ENCODE peak calls at places on chromosomes 5 and 9, in seven cellular contexts. M, U, S, A, N, L and I are unnamed samples.

GRCh38 chr5:72433520-72433919 is 73.7 kb downstream of the ZNF366 start:
- DNase-seq in M (no peak), L (no peak), U (no peak), A (no peak), N (no peak), S (no peak), I (no peak)

GRCh38 chr5:159448-160172 is 31.7 kb upstream of the LRRC14B start:
- DNase-seq in M (no peak), U (no peak), N (no peak), A (peak; percentile 10), S (no peak), L (peak; percentile 42), I (no peak)

GRCh38 chr9:132069046-132069898 is 10.4 kb downstream of the MED27 start:
- DNase-seq in L (no peak), S (no peak), A (no peak), M (no peak), U (no peak), N (no peak), I (no peak)

GRCh38 chr5:13987843-13988464 is 43.5 kb upstream of the DNAH5 start:
- DNase-seq in L (peak; percentile 83), M (peak; percentile 58), N (peak; percentile 81), A (no peak), U (no peak), S (peak; percentile 37), I (no peak)

GRCh38 chr5:154046486-154046885 is 7.7 kb downstream of the MFAP3 start:
- DNase-seq in U (no peak), M (no peak), L (no peak), A (no peak), N (no peak), S (no peak), I (no peak)

GRCh38 chr5:96529559-96529958 is 96.5 kb upstream of the PCSK1 start:
- DNase-seq in U (no peak), N (no peak), S (no peak), L (no peak), M (no peak), A (no peak), I (no peak)

GRCh38 chr9:118091676-118092490 is 387.7 kb downstream of the TLR4 start:
- DNase-seq in N (no peak), L (no peak), M (no peak), A (no peak), U (no peak), S (no peak), I (no peak)

GRCh38 chr9:14031015-14031414 is 282.9 kb downstream of the NFIB start:
- DNase-seq in A (no peak), N (peak; percentile 68), M (no peak), S (no peak), L (peak; percentile 63), U (no peak), I (no peak)

GRCh38 chr9:78278177-78278777 is 18.6 kb upstream of the PSAT1 start:
- DNase-seq in U (no peak), M (no peak), N (no peak), L (no peak), S (no peak), A (no peak), I (no peak)

GRCh38 chr5:168314735-168315411 is 23.4 kb downstream of the WWC1 start:
- DNase-seq in M (peak; percentile 66), A (peak; percentile 59), L (peak; percentile 67), S (peak; percentile 88), U (peak; percentile 50), N (peak; percentile 59), I (no peak)

GRCh38 chr5:168315416-168315990 is 24.1 kb downstream of the WWC1 start:
- DNase-seq in N (no peak), L (peak; percentile 42), A (peak; percentile 59), S (no peak), U (no peak), M (no peak), I (no peak)

GRCh38 chr5:168317521-168318147 is 26.2 kb downstream of the WWC1 start:
- DNase-seq in M (no peak), L (no peak), A (no peak), U (no peak), N (no peak), S (no peak), I (no peak)

GRCh38 chr5:168317096-168317520 is 25.7 kb downstream of the WWC1 start:
- DNase-seq in L (no peak), N (no peak), U (no peak), A (peak; percentile 30), S (no peak), M (no peak), I (no peak)

GRCh38 chr5:168315991-168316578 is 24.6 kb downstream of the WWC1 start:
- DNase-seq in U (no peak), M (peak; percentile 84), A (peak; percentile 64), L (no peak), N (no peak), S (peak; percentile 76), I (no peak)
- H3K27ac ChIP-seq in U (peak overlapping the region; percentile 62), M (peak overlapping the region; percentile 78), A (no peak overlapping the region), L (peak overlapping the region; percentile 59), N (peak overlapping the region; percentile 45), S (peak overlapping the region; percentile 76), I (no peak overlapping the region)

DNA sequence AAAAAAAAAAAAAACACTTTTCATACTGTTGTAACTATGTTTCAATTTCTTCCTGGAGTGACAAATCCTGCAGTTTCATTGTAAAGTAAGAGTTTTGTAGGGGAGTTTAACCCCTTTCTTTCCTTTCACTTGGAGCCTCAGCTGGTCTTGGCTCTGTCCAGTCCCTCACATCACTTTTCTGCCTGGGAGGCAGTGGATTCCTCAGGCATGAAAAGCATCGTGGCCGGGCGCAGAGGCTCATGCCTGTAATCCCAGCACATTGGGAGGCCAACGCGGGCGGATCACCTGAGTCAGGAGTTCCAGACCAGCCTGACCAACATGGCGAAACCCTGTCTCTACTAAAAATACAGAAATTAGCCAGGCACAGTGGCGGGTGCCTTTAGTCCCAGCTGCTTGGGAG is 45.6 kb upstream of the MYO10 start:
- DNase-seq in N (no peak), A (no peak), M (no peak), S (no peak), U (no peak), L (no peak), I (no peak)
- H3K27ac ChIP-seq in N (no peak overlapping the region), A (no peak overlapping the region), M (no peak overlapping the region), S (no peak overlapping the region), U (no peak overlapping the region), L (no peak overlapping the region), I (no peak overlapping the region)

DNA sequence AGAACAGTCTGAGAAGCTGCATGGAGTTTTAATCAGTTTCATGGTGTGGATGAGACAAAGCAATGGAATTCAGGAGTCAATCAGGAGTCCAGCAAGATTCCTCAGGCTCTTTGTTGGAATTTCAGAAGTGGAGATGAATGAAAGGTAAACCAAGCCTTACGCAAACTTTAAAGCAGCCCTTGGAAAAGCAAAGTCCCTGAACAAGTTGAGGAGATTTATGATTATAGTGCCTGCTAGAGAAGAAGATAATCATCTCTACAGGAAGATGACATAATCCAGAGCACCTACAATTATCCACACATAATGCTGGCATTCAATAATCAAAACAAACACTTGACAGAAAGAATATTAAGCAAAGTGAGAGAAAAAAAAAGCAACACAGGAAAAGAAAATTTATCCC is 1380.1 kb upstream of the NUDT12 start:
- DNase-seq in U (no peak), A (no peak), N (no peak), M (no peak), S (no peak), L (no peak), I (no peak)
- H3K27ac ChIP-seq in U (no peak overlapping the region), A (no peak overlapping the region), N (no peak overlapping the region), M (no peak overlapping the region), S (no peak overlapping the region), L (peak overlapping the region; percentile 34), I (no peak overlapping the region)

DNA sequence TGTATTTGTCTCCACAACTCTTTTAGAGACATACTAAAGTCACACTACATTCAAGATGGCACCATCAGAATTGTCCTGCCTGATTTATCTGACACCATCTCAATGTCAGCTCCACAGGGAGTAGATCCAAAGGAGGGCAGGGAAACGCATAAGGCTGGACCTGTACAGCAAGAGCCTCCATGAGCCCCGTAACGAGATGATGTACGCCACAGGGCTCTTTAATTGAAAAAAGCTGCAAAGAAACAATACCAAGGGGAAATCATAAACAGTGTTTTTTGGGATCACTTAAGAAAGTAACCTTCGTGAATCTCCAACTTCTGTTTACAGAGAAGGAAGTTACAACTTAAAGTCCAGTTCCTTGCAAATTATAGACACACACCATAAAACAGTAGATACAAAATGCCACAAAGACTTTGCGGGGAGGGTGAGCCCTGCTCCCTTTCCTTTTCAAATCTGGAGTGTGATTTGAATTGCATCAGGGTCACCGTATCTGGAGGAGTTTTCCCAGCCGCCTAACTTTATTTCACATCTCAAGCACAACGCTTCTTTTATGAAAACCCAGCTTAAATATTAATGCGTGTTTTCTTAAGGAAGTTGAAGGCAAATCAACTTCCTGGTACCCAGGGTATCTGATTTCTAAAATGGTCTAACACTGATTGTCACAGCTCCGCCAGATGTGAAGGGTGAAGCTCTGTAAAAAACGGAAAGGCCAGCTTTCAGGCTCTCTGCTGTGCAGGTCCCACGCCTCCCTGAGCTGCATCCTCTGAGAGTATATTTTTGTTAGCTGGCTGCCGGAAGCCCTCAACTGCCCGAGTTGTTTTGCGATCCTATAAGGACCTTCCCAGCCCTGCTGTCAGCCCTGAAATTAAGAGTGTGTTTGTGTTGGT is 88.9 kb downstream of the EBF1 start:
- DNase-seq in L (peak; percentile 50), N (peak; percentile 37), U (no peak), A (peak; percentile 80), S (no peak), M (no peak), I (no peak)
- H3K27ac ChIP-seq in L (peak overlapping the region; percentile 36), N (no peak overlapping the region), U (no peak overlapping the region), A (peak overlapping the region; percentile 77), S (peak overlapping the region; percentile 69), M (no peak overlapping the region), I (no peak overlapping the region)

DNA sequence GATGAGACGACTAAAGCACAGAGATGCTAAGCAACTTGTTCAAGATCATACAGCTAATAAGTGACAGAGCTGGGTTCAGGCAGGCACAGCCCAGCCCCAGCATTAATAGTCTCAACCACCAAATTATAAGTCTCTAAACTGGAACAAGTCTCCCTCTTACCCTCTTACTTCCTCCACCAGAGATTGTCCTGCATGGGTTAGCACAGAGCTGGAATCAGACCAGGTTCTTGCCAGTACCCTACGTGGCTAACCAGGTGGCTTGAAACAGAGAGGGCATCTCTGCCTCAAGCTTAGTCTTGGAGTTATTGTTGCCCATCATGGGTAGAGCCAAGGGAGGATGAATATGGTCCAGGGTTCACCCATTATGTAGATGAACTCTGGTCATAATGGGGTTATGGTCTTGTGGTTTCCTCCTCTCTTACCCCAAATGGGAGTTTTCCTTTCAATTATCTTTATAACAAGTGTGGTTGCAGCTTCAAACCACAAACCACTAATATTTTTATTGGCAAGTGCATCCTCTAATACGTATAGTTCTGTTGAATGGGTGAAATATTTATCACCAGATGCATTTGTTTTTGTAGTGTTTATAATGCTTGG is 8.3 kb upstream of the XPA start:
- DNase-seq in U (no peak), L (no peak), N (no peak), S (no peak), M (no peak), A (no peak), I (no peak)
- H3K27ac ChIP-seq in U (no peak overlapping the region), L (no peak overlapping the region), N (no peak overlapping the region), S (no peak overlapping the region), M (no peak overlapping the region), A (no peak overlapping the region), I (no peak overlapping the region)

GRCh38 chr5:138725885-138726457 is 27.3 kb upstream of the CTNNA1 start:
- DNase-seq in N (no peak), A (peak; percentile 11), U (no peak), M (no peak), L (peak; percentile 68), S (peak; percentile 19), I (no peak)
- H3K27ac ChIP-seq in N (peak overlapping the region; percentile 94), A (no peak overlapping the region), U (peak overlapping the region; percentile 51), M (peak overlapping the region; percentile 87), L (peak overlapping the region; percentile 74), S (peak overlapping the region; percentile 82), I (no peak overlapping the region)